ENCODE peak calls at places on chromosomes 2 and 18, in eight cellular contexts. M is aorta, V is A549, Y is mucosa of descending colon, R is NT2/D1, N is MG63, K is tibial nerve, H is endodermal cell. S is an unnamed sample.

GRCh38 chr2:70957838-70958237 is 20.6 kb upstream of the ANKRD53 start:
- DNase-seq in N (no peak), K (no peak), R (no peak), H (peak; percentile 44), M (no peak), V (no peak), Y (no peak), S (peak; percentile 49)

GRCh38 chr2:227412877-227413276 is 25.1 kb upstream of the SCYGR1 start:
- DNase-seq in M (no peak), H (no peak), R (no peak), Y (no peak), V (no peak), N (no peak), K (no peak), S (no peak)

GRCh38 chr18:37484893-37485834 is 80.4 kb downstream of the CELF4 start:
- DNase-seq in K (no peak), R (peak; percentile 36), N (peak; percentile 63), Y (no peak), M (no peak), H (peak; percentile 90), V (peak; percentile 47), S (no peak)

GRCh38 chr2:102251042-102251848 is 60.1 kb upstream of the IL1RL1 start:
- DNase-seq in K (no peak), N (no peak), M (peak; percentile 76), H (peak; percentile 88), Y (peak; percentile 81), V (peak; percentile 68), R (peak; percentile 58), S (peak; percentile 71)

GRCh38 chr2:167861574-167862193 is 385.7 kb downstream of the STK39 start:
- DNase-seq in H (no peak), Y (no peak), M (no peak), R (peak; percentile 48), N (no peak), V (no peak), K (no peak), S (no peak)

GRCh38 chr2:192029089-192029488 is 165.6 kb downstream of the TMEFF2 start:
- DNase-seq in V (peak; percentile 69), N (peak; percentile 32), K (no peak), R (peak; percentile 54), M (no peak), Y (no peak), H (peak; percentile 89), S (no peak)

GRCh38 chr2:180017764-180018163 is 10.7 kb upstream of the CWC22 start:
- DNase-seq in M (peak; percentile 64), V (no peak), H (no peak), R (no peak), Y (no peak), N (peak; percentile 56), K (peak; percentile 57), S (no peak)

GRCh38 chr2:109129356-109129920 is 433 bp downstream of the SH3RF3 start:
- DNase-seq in V (peak; percentile 24), H (peak; percentile 74), R (no peak), M (peak; percentile 60), K (peak; percentile 23), N (peak; percentile 23), Y (no peak), S (no peak)

GRCh38 chr18:72623444-72623843 is 79.3 kb upstream of the CBLN2 start:
- DNase-seq in V (no peak), Y (no peak), H (no peak), R (no peak), M (no peak), K (no peak), N (no peak), S (no peak)
- H3K9me3 ChIP-seq in V (no peaks in the 10 kb centered on the region), Y (no peaks in the 10 kb centered on the region), H (peaks cover 14% of the 10 kb centered on the region), R (no peaks in the 10 kb centered on the region), M (peaks cover 1% of the 10 kb centered on the region), K (no peaks in the 10 kb centered on the region), N (no peaks in the 10 kb centered on the region), S (no peaks in the 10 kb centered on the region)

DNA sequence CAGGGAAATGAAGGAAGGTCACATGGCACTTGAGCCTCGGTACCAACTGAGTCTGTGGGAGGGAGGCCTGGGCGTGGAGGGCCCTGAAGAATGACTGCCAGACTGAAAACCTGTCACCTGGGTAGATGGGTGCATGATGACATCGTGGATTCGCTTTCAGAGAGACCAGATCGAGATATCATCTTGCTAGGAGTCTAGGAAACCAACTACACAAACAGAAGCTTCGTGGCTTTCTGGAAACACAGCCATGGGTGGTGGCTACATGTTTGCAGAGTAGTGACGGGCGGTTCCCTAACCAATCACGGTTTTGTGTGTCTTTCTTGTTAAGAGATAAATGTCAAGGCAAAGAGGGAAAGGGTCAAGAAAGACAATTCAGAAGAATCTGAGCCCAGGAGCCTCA is 155.0 kb downstream of the EIPR1 start:
- DNase-seq in K (no peak), N (no peak), Y (no peak), V (peak; percentile 14), M (no peak), H (peak; percentile 24), R (no peak), S (no peak)
- H3K9me3 ChIP-seq in K (peaks cover 53% of the 10 kb centered on the region), N (no peaks in the 10 kb centered on the region), Y (peaks cover 4% of the 10 kb centered on the region), V (peaks cover 8% of the 10 kb centered on the region), M (peaks cover 5% of the 10 kb centered on the region), H (peaks cover 15% of the 10 kb centered on the region), R (peaks cover 10% of the 10 kb centered on the region), S (no peaks in the 10 kb centered on the region)

GRCh38 chr2:157105372-157105771 is 152.1 kb upstream of the GALNT5 start:
- DNase-seq in M (no peak), K (no peak), Y (no peak), V (no peak), N (no peak), H (no peak), R (no peak), S (no peak)
- H3K9me3 ChIP-seq in M (peaks cover 5% of the 10 kb centered on the region), K (peaks cover 47% of the 10 kb centered on the region), Y (no peaks in the 10 kb centered on the region), V (no peaks in the 10 kb centered on the region), N (peaks cover 5% of the 10 kb centered on the region), H (no peaks in the 10 kb centered on the region), R (no peaks in the 10 kb centered on the region), S (no peaks in the 10 kb centered on the region)

GRCh38 chr2:194020155-194020554 is 1636.9 kb upstream of the SLC39A10 start:
- DNase-seq in N (no peak), M (no peak), V (no peak), K (no peak), Y (peak; percentile 28), H (no peak), R (no peak), S (no peak)
- H3K9me3 ChIP-seq in N (peaks cover 8% of the 10 kb centered on the region), M (no peaks in the 10 kb centered on the region), V (no peaks in the 10 kb centered on the region), K (peaks cover 22% of the 10 kb centered on the region), Y (peaks cover 26% of the 10 kb centered on the region), H (peaks cover 41% of the 10 kb centered on the region), R (no peaks in the 10 kb centered on the region), S (no peaks in the 10 kb centered on the region)

GRCh38 chr2:148645925-148646559 is 1.5 kb downstream of the EPC2 start:
- DNase-seq in R (no peak), N (peak; percentile 56), H (no peak), K (no peak), Y (no peak), M (peak; percentile 50), V (peak; percentile 86), S (peak; percentile 71)
- H3K9me3 ChIP-seq in R (no peaks in the 10 kb centered on the region), N (no peaks in the 10 kb centered on the region), H (no peaks in the 10 kb centered on the region), K (no peaks in the 10 kb centered on the region), Y (no peaks in the 10 kb centered on the region), M (no peaks in the 10 kb centered on the region), V (no peaks in the 10 kb centered on the region), S (no peaks in the 10 kb centered on the region)

S was measured in Peyer's patch.